ENCODE peak calls at places on chromosomes 7 and 10, in five cellular contexts. X, C, B, P and N are unnamed samples.

GRCh38 chr7:16697507-16698199 is 51.7 kb downstream of the BZW2 start:
- DNase-seq in X (peak), C (no peak), B (no peak), P (peak), N (no peak)

GRCh38 chr10:29304259-29305030 is 15.6 kb downstream of the LYZL1 start:
- DNase-seq in X (peak), C (peak), B (peak), P (peak), N (peak)

GRCh38 chr10:85548038-85548437 is 818.6 kb downstream of the GRID1 start:
- DNase-seq in X (no peak), C (peak), B (no peak), P (peak), N (peak)

GRCh38 chr7:1117321-1117928 is 29.5 kb downstream of the GPER1 start:
- DNase-seq in X (no peak), C (no peak), B (no peak), P (no peak), N (no peak)

GRCh38 chr7:27191081-27191715 is 6.2 kb upstream of the HOXA11 start:
- DNase-seq in X (no peak), C (no peak), B (no peak), P (no peak), N (no peak)

GRCh38 chr7:50595538-50596102 is 30.4 kb upstream of the DDC start:
- DNase-seq in X (peak), C (peak), B (no peak), P (peak), N (peak)

GRCh38 chr7:51025668-51026067 is 243.0 kb upstream of the GRB10 start:
- DNase-seq in X (no peak), C (no peak), B (no peak), P (no peak), N (no peak)

GRCh38 chr7:155338632-155339320 is 41.1 kb downstream of the INSIG1 start:
- DNase-seq in X (no peak), C (no peak), B (no peak), P (no peak), N (no peak)

GRCh38 chr7:3206771-3207191 is 94.3 kb upstream of the SDK1 start:
- DNase-seq in X (no peak), C (no peak), B (no peak), P (no peak), N (no peak)

GRCh38 chr7:13042605-13043236 is 355.3 kb downstream of the ARL4A start:
- DNase-seq in X (peak), C (peak), B (no peak), P (peak), N (no peak)

GRCh38 chr7:48822138-48822537 is 102.2 kb upstream of the CDC14C start:
- DNase-seq in X (no peak), C (no peak), B (no peak), P (no peak), N (no peak)

GRCh38 chr10:72043016-72043834 is 45.1 kb downstream of the SPOCK2 start:
- DNase-seq in X (no peak), C (no peak), B (no peak), P (peak), N (no peak)

GRCh38 chr7:136412952-136413351 is 435.8 kb upstream of the MTPN start:
- DNase-seq in X (no peak), C (no peak), B (no peak), P (no peak), N (no peak)

GRCh38 chr10:119189811-119190282 is 11.2 kb upstream of the PRDX3 start:
- DNase-seq in X (peak), C (peak), B (no peak), P (peak), N (no peak)

GRCh38 chr7:124590814-124591213 is 174.8 kb downstream of the GPR37 start:
- DNase-seq in X (no peak), C (no peak), B (no peak), P (no peak), N (no peak)

GRCh38 chr7:113374924-113375323 is 256.6 kb upstream of the SMIM30 start:
- DNase-seq in X (no peak), C (no peak), B (no peak), P (no peak), N (no peak)

GRCh38 chr10:121900443-121901174 is 27.2 kb downstream of the ATE1 start:
- DNase-seq in X (peak), C (peak), B (no peak), P (peak), N (peak)

GRCh38 chr10:13808556-13809391 is 222.0 kb downstream of the PRPF18 start:
- DNase-seq in X (peak), C (no peak), B (no peak), P (no peak), N (no peak)

GRCh38 chr10:24000271-24000813 is 208.6 kb upstream of the KIAA1217 start:
- DNase-seq in X (no peak), C (no peak), B (no peak), P (no peak), N (no peak)

GRCh38 chr7:37095122-37095521 is 353.5 kb downstream of the ELMO1 start:
- DNase-seq in X (no peak), C (peak), B (no peak), P (no peak), N (no peak)

GRCh38 chr7:69577221-69577620 is 21.1 kb upstream of the AUTS2 start:
- DNase-seq in X (no peak), C (no peak), B (no peak), P (no peak), N (no peak)

GRCh38 chr7:138935438-138936079 is 45.6 kb downstream of the KIAA1549 start:
- DNase-seq in X (peak), C (peak), B (no peak), P (peak), N (no peak)

GRCh38 chr7:45295222-45295621 is 137.6 kb downstream of the RAMP3 start:
- DNase-seq in X (no peak), C (no peak), B (no peak), P (no peak), N (no peak)

GRCh38 chr10:43360086-43360485 is 11.3 kb upstream of the FXYD4 start:
- DNase-seq in X (peak), C (no peak), B (no peak), P (no peak), N (no peak)

GRCh38 chr7:78326870-78327269 is 528.3 kb downstream of the PHTF2 start:
- DNase-seq in X (peak), C (no peak), B (no peak), P (no peak), N (no peak)

GRCh38 chr7:108287857-108288256 is 157.7 kb upstream of the LAMB4 start:
- DNase-seq in X (no peak), C (no peak), B (no peak), P (no peak), N (no peak)

GRCh38 chr7:23418046-23418445 is 52.2 kb downstream of the IGF2BP3 start:
- DNase-seq in X (peak), C (peak), B (no peak), P (peak), N (no peak)

GRCh38 chr7:149130572-149131198 is 4.6 kb upstream of the ZNF425 start:
- DNase-seq in X (no peak), C (no peak), B (no peak), P (no peak), N (no peak)

GRCh38 chr7:149125189-149125863 is 798 bp downstream of the ZNF425 start:
- DNase-seq in X (no peak), C (no peak), B (no peak), P (no peak), N (no peak)

GRCh38 chr7:149126662-149127321 is 668 bp upstream of the ZNF425 start:
- DNase-seq in X (peak), C (no peak), B (no peak), P (peak), N (no peak)

DNA sequence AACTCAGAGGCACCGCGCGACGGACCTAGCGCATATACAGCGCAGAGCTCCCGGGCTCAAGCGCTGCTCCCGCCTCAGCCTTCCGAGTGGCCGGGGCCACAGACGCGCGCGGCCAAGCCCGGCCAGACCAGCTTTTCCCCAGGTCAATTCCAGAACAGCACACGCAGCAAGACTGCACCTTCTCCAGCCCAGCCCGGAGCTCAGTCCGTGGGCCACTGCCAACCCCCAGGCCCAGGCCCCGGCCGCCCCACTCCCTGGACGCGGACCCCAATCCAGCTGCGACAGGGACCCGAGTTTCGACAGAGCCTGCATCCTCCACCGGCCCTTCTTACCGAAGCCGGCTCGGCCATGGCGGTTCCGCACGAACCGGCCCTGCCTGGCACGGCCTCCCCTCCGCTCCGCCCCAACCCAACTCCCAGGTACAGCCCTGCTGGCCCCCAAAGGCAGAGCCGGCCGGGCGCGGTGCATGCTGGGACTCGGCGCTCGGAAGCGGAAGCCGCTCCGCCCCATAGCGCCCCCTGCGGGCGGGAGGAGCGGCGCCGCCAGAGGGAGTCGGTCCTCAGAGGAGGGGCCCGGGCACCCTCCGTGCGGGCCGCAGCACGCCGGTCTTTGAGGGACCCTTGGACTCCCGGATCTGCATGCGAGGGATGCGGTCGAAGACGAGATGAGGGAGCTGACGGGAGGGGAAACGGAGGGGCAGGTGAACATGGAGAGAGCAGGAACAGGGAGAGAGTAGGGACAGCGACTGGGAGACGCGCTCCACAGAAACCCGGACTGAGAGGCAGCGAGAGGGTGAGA is at the start of gene ZNF425:
- DNase-seq in X (peak), C (peak), B (peak), P (peak), N (peak)
- H4K91ac ChIP-seq in X (peak), C (peak), B (peak), P (peak), N (peak)

GRCh38 chr7:74052628-74053027 is 24.7 kb downstream of the ELN start:
- DNase-seq in X (no peak), C (no peak), B (no peak), P (no peak), N (no peak)
- H3K18ac ChIP-seq in X (no peak), C (no peak), B (no peak), P (no peak), N (no peak)

DNA sequence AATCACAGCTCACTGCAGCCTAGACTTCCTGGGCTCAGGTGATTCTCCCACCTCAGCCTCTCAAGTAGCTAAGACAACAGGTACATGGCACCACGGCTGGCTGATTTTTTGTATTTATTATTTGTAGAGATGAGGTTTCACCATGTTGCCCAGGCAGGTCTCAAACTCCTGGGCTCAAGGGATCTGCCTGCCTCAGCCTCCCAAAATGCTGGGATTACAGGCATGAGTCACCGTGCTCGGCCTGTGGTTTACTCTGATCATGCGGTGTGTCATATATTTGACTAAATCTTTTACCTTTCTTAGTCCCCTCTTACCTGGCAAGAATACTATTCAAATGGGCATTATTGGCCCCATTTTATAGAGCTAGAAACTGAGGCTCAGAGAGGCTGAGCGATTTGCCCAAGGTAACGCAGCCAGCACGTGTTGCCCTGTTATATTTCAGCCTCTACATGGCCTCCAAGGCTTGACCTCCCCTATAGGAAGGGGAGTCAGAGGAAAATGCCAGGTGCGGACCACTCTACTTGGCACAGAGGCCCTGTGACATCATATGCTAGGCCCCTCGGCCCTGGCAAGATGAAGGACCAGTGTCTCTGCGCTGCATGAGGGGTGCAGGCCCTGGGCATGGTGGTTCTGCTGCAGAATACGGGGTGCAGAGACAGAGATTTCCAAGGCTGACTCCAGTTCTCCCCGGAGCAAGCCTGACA is 8.2 kb downstream of the ZCCHC24 start:
- DNase-seq in X (peak), C (no peak), B (no peak), P (no peak), N (no peak)
- H3K4me3 ChIP-seq in X (no peak), C (no peak), B (no peak), P (no peak), N (no peak)

GRCh38 chr7:156616269-156617202 is 24.0 kb upstream of the RNF32 start:
- DNase-seq in X (peak), C (no peak), B (no peak), P (no peak), N (no peak)

GRCh38 chr7:156620246-156620775 is 20.3 kb upstream of the RNF32 start:
- DNase-seq in X (no peak), C (no peak), B (no peak), P (peak), N (no peak)

GRCh38 chr7:156617215-156617614 is 23.4 kb upstream of the RNF32 start:
- DNase-seq in X (no peak), C (no peak), B (no peak), P (no peak), N (no peak)

GRCh38 chr7:156618078-156618790 is 22.3 kb upstream of the RNF32 start:
- DNase-seq in X (no peak), C (no peak), B (no peak), P (no peak), N (no peak)

GRCh38 chr7:156618791-156619367 is 21.7 kb upstream of the RNF32 start:
- DNase-seq in X (no peak), C (no peak), B (no peak), P (no peak), N (no peak)
- H4K91ac ChIP-seq in X (no peak), C (no peak), B (peak), P (peak), N (no peak)